ENCODE peak calls at places on chromosomes 3 and 15, in four cellular contexts. One of them, this sample, is unnamed.
A peak's percentile ranks its signal among the peaks of the same experiment; 100 is the strongest.

GRCh38 chr15:99440029-99440428 is 125.8 kb upstream of the MEF2A start:
- DNase-seq in neural crest cell: no peak
- DNase-seq in nephron progenitor cell: no peak
- DNase-seq in WTC11: no peak
- DNase-seq in this sample: no peak

GRCh38 chr3:46926871-46927717 is 49.5 kb downstream of the CCDC12 start:
- DNase-seq in neural crest cell: no peak
- DNase-seq in nephron progenitor cell: no peak
- DNase-seq in WTC11: no peak
- DNase-seq in this sample: no peak

GRCh38 chr3:32492684-32493436 is 9.8 kb downstream of the CMTM6 start:
- DNase-seq in neural crest cell: no peak
- DNase-seq in nephron progenitor cell: no peak
- DNase-seq in WTC11: no peak
- DNase-seq in this sample: no peak

GRCh38 chr15:69718916-69719315 is 266.3 kb downstream of the RPLP1 start:
- DNase-seq in neural crest cell: no peak
- DNase-seq in nephron progenitor cell: no peak
- DNase-seq in WTC11: no peak
- DNase-seq in this sample: no peak

GRCh38 chr3:69864751-69865150 is 125.5 kb downstream of the MITF start:
- DNase-seq in neural crest cell: no peak
- DNase-seq in nephron progenitor cell: no peak
- DNase-seq in WTC11: no peak
- DNase-seq in this sample: no peak

GRCh38 chr15:55743615-55743978 is 645 bp upstream of the PRTG start:
- DNase-seq in neural crest cell: no peak
- DNase-seq in nephron progenitor cell: no peak
- DNase-seq in WTC11: no peak
- DNase-seq in this sample: no peak

GRCh38 chr15:50247819-50248650 is 17.5 kb downstream of the HDC start:
- DNase-seq in neural crest cell: no peak
- DNase-seq in nephron progenitor cell: no peak
- DNase-seq in WTC11: no peak
- DNase-seq in this sample: no peak

GRCh38 chr3:15367059-15367458 is 34.7 kb upstream of the SH3BP5 start:
- DNase-seq in neural crest cell: no peak
- DNase-seq in nephron progenitor cell: no peak
- DNase-seq in WTC11: no peak
- DNase-seq in this sample: no peak

GRCh38 chr3:26353052-26353451 is 269.5 kb upstream of the LRRC3B start:
- DNase-seq in neural crest cell: no peak
- DNase-seq in nephron progenitor cell: no peak
- DNase-seq in WTC11: no peak
- DNase-seq in this sample: no peak

GRCh38 chr15:45573961-45574629 is 13.1 kb upstream of the BLOC1S6 start:
- DNase-seq in neural crest cell: peak; percentile 69
- DNase-seq in nephron progenitor cell: peak; percentile 84
- DNase-seq in WTC11: peak; percentile 92
- DNase-seq in this sample: no peak
- TF ChIP-seq CTCF in neural crest cell: peak; percentile 68
- TF ChIP-seq CTCF in nephron progenitor cell: peak; percentile 68
- TF ChIP-seq CTCF in WTC11: peak; percentile 55
- TF ChIP-seq CTCF in this sample: no peak

GRCh38 chr3:147392083-147392916 is 14.0 kb downstream of the ZIC4 start:
- DNase-seq in neural crest cell: peak; percentile 52
- DNase-seq in nephron progenitor cell: peak; percentile 75
- DNase-seq in WTC11: peak; percentile 89
- DNase-seq in this sample: no peak
- TF ChIP-seq CTCF in neural crest cell: peak; percentile 31
- TF ChIP-seq CTCF in nephron progenitor cell: peak; percentile 26
- TF ChIP-seq CTCF in WTC11: no peak
- TF ChIP-seq CTCF in this sample: peak; percentile 25

DNA sequence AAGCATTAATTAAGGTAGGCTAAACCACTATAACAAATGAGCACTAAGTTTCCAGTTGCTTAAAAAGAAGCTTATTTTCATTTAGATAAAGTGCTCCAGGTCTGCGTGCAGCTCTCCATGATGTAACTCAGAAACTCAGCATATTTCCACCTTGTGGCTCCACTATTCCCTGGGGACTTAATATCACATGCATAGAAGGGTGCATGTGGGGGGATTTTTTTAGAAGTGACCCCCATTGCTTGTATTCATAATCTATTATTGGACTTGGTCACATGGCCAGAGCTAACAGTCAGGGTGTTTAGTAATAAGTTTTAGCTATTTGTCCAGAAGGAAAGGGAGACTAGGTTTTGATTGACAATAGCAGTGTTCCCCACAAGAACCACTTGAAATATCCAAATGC is 86.8 kb downstream of the TMCO5A start:
- DNase-seq in neural crest cell: no peak
- DNase-seq in nephron progenitor cell: no peak
- DNase-seq in WTC11: no peak
- DNase-seq in this sample: no peak
- TF ChIP-seq CTCF in neural crest cell: no peak
- TF ChIP-seq CTCF in nephron progenitor cell: no peak
- TF ChIP-seq CTCF in WTC11: no peak
- TF ChIP-seq CTCF in this sample: no peak

GRCh38 chr3:182268711-182269110 is 524.6 kb upstream of the ATP11B start:
- DNase-seq in neural crest cell: no peak
- DNase-seq in nephron progenitor cell: no peak
- DNase-seq in WTC11: no peak
- DNase-seq in this sample: no peak
- TF ChIP-seq CTCF in neural crest cell: no peak
- TF ChIP-seq CTCF in nephron progenitor cell: no peak
- TF ChIP-seq CTCF in WTC11: no peak
- TF ChIP-seq CTCF in this sample: no peak

DNA sequence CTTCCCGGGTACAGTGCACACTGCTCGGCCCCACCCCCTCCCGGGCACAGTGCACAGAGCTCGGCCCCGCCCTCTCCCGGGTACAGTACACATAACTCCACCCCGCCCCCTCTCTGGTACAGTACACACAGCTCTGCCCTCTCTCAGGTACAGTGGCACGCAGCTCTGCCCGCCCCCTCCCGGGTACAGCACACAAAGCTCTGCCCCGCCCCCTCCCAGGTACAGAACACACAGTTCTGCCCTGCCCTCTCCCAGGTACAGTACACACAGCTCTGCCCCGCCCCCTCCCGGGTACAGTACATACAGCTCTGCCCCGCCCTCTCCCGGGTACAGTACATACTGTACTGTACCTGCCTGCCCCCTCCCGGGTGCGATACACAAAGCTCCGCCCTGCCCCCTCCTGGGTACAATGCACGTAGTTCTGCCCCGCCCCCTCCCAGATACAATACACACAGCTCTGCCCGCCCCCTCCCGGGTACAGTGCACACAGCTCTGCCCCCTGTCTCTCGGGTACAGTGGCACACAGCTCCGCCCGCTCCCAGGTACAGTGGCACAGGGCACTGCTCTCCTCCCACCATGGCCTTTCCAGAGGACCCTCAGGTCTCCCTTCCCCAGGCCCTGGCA is 16.4 kb upstream of the PRR20G start:
- DNase-seq in neural crest cell: no peak
- DNase-seq in nephron progenitor cell: no peak
- DNase-seq in WTC11: peak; percentile 45
- DNase-seq in this sample: no peak
- TF ChIP-seq CTCF in neural crest cell: no peak
- TF ChIP-seq CTCF in nephron progenitor cell: no peak
- TF ChIP-seq CTCF in WTC11: no peak
- TF ChIP-seq CTCF in this sample: no peak

GRCh38 chr15:57306944-57307411 is 69.3 kb upstream of the CGNL1 start:
- DNase-seq in neural crest cell: no peak
- DNase-seq in nephron progenitor cell: no peak
- DNase-seq in WTC11: no peak
- DNase-seq in this sample: no peak
- TF ChIP-seq CTCF in neural crest cell: peak; percentile 3
- TF ChIP-seq CTCF in nephron progenitor cell: no peak
- TF ChIP-seq CTCF in WTC11: peak; percentile 4
- TF ChIP-seq CTCF in this sample: no peak